ENCODE peak calls at places on chromosomes 2 and 18, in four cellular contexts. Q is stimulated activated CD4-positive, alpha-beta T cell treated with anti-CD3 and anti-CD28 coated beads, Interleukin-12 subunit alpha, Interleukin-12 subunit beta, amount 100 ng/mL, for 24 hours; N is T-cell; O is uterus. H is an unnamed sample.

GRCh38 chr2:165586019-165586418 is 116.5 kb downstream of the CSRNP3 start:
- DNase-seq in Q (no peak), N (no peak), O (no peak), H (no peak)

GRCh38 chr18:30527917-30528316 is 514.6 kb downstream of the DSC3 start:
- DNase-seq in Q (no peak), N (no peak), O (no peak), H (no peak)

GRCh38 chr18:78797499-78797898 is 182.1 kb upstream of the SALL3 start:
- DNase-seq in Q (no peak), N (no peak), O (no peak), H (no peak)

GRCh38 chr2:624551-625347 is 52.5 kb downstream of the TMEM18 start:
- DNase-seq in Q (no peak), N (no peak), O (no peak), H (no peak)

GRCh38 chr2:79453918-79454317 is 58.9 kb upstream of the CTNNA2 start:
- DNase-seq in Q (no peak), N (no peak), O (no peak), H (no peak)

GRCh38 chr2:74876081-74876886 is 42.4 kb downstream of the HK2 start:
- DNase-seq in Q (no peak), N (peak), O (peak), H (no peak)

GRCh38 chr18:30113454-30113853 is 929.1 kb downstream of the DSC3 start:
- DNase-seq in Q (no peak), N (no peak), O (no peak), H (no peak)

GRCh38 chr2:230956827-230957755 is 32.0 kb upstream of the GPR55 start:
- DNase-seq in Q (no peak), N (no peak), O (no peak), H (peak)

GRCh38 chr2:74893332-74893731 is 59.4 kb downstream of the HK2 start:
- DNase-seq in Q (no peak), N (no peak), O (no peak), H (no peak)

GRCh38 chr2:219886615-219887014 is 259.2 kb downstream of the SLC4A3 start:
- DNase-seq in Q (no peak), N (no peak), O (no peak), H (no peak)

GRCh38 chr18:75199327-75199726 is 9.6 kb downstream of the PTGR3 start:
- DNase-seq in Q (no peak), N (no peak), O (no peak), H (no peak)

GRCh38 chr2:183935005-183935404 is 663.3 kb upstream of the ZNF804A start:
- DNase-seq in Q (no peak), N (no peak), O (no peak), H (no peak)

GRCh38 chr2:104321141-104321799 is 532.6 kb upstream of the POU3F3 start:
- DNase-seq in Q (no peak), N (no peak), O (no peak), H (no peak)

GRCh38 chr2:23601301-23601965 is 216.5 kb downstream of the KLHL29 start:
- DNase-seq in Q (no peak), N (no peak), O (no peak), H (no peak)

GRCh38 chr2:241815477-241816430 is 6.8 kb downstream of the NEU4 start:
- DNase-seq in Q (no peak), N (no peak), O (no peak), H (no peak)

GRCh38 chr2:54465143-54465542 is 9.0 kb downstream of the SPTBN1 start:
- DNase-seq in Q (no peak), N (no peak), O (no peak), H (no peak)

GRCh38 chr2:156695595-156695994 is 259.4 kb downstream of the GPD2 start:
- DNase-seq in Q (no peak), N (no peak), O (no peak), H (no peak)

GRCh38 chr2:29767606-29768335 is 153.6 kb downstream of the ALK start:
- DNase-seq in Q (no peak), N (no peak), O (no peak), H (no peak)

GRCh38 chr2:3672861-3673670 is 15.1 kb downstream of the ALLC start:
- DNase-seq in Q (no peak), N (no peak), O (no peak), H (no peak)

GRCh38 chr2:4673025-4673489 is 969.7 kb downstream of the DCDC2C start:
- DNase-seq in Q (no peak), N (no peak), O (no peak), H (no peak)

GRCh38 chr2:61898810-61899209 is 6.7 kb upstream of the COMMD1 start:
- DNase-seq in Q (no peak), N (no peak), O (no peak), H (no peak)

GRCh38 chr2:45128580-45128997 is 119.3 kb upstream of the SIX2 start:
- DNase-seq in Q (no peak), N (no peak), O (peak), H (no peak)

GRCh38 chr2:163515836-163516235 is 220.0 kb downstream of the FIGN start:
- DNase-seq in Q (no peak), N (no peak), O (no peak), H (no peak)

GRCh38 chr2:98868548-98869271 is 67.3 kb downstream of the CRACDL start:
- DNase-seq in Q (no peak), N (no peak), O (no peak), H (no peak)